ENCODE peak calls at places on chromosomes 4 and X, in eight cellular contexts. O, J, S, Q, C, W, L and H are unnamed samples.

GRCh38 chrX:154734101-154734781 is 16.6 kb downstream of the GAB3 start:
- DNase-seq in O (no peak), J (peak), S (no peak), Q (peak), C (no peak), W (peak), L (peak), H (peak)

GRCh38 chrX:108167211-108167872 is 75.8 kb downstream of the ATG4A start:
- DNase-seq in O (no peak), J (no peak), S (no peak), Q (no peak), C (peak), W (no peak), L (peak), H (no peak)

GRCh38 chr4:120209706-120210105 is 143.1 kb upstream of the MAD2L1 start:
- DNase-seq in O (no peak), J (no peak), S (no peak), Q (no peak), C (no peak), W (no peak), L (no peak), H (no peak)

GRCh38 chrX:114800719-114801118 is 216.7 kb downstream of the IL13RA2 start:
- DNase-seq in O (no peak), J (no peak), S (no peak), Q (no peak), C (no peak), W (peak), L (peak), H (no peak)

GRCh38 chr4:57424231-57424897 is 314.2 kb upstream of the IGFBP7 start:
- DNase-seq in O (no peak), J (no peak), S (no peak), Q (no peak), C (peak), W (no peak), L (peak), H (no peak)

GRCh38 chr4:56530269-56531148 is 24.9 kb downstream of the ARL9 start:
- DNase-seq in O (peak), J (peak), S (peak), Q (peak), C (peak), W (peak), L (peak), H (peak)

GRCh38 chrX:72351606-72352338 is 46.1 kb upstream of the CITED1 start:
- DNase-seq in O (no peak), J (no peak), S (no peak), Q (no peak), C (no peak), W (no peak), L (peak), H (no peak)

GRCh38 chrX:103629295-103630170 is 758 bp downstream of the TCEAL1 start:
- DNase-seq in O (no peak), J (peak), S (peak), Q (peak), C (peak), W (no peak), L (peak), H (no peak)

GRCh38 chr4:74056114-74056857 is 17.8 kb upstream of the CXCL3 start:
- DNase-seq in O (no peak), J (no peak), S (no peak), Q (no peak), C (peak), W (peak), L (peak), H (no peak)